ENCODE peak calls at places on chromosomes 11 and 22, in nine cellular contexts. E is Kasumi-1; S is stimulated activated CD8-positive, alpha-beta memory T cell treated with anti-CD3 and anti-CD28 coated beads, Interleukin-15, amount 100 ng/mL, for 24 hours; T is progenitor cell of endocrine pancreas; I is NCI-H1092 treated with DMSO at 0.1 percent for 48 hours; A is NCI-H2107; M is upper lobe of right lung; L is GM10248; R is hippocampal formation. H is an unnamed sample.
A peak's percentile ranks its signal among the peaks of the same experiment; 100 is the strongest.

GRCh38 chr11:125165111-125165663 is 636 bp downstream of the PKNOX2 start:
- DNase-seq in A (no peak), R (no peak), I (peak; percentile 56), T (peak; percentile 32), M (peak; percentile 70), S (no peak), L (peak; percentile 43), E (no peak), H (peak; percentile 62)

GRCh38 chr22:35521358-35522264 is 19.0 kb upstream of the RASD2 start:
- DNase-seq in A (no peak), T (no peak), L (no peak), M (no peak), R (no peak), E (no peak), S (no peak), I (peak; percentile 33), H (no peak)

GRCh38 chr22:20267441-20268288 is 453 bp downstream of the RTN4R start:
- DNase-seq in M (peak; percentile 82), L (no peak), S (no peak), R (no peak), T (peak; percentile 27), A (no peak), E (no peak), I (no peak), H (peak; percentile 55)

GRCh38 chr11:29159552-29160465 is 857.0 kb downstream of the KCNA4 start:
- DNase-seq in E (peak; percentile 65), T (peak; percentile 30), M (no peak), S (no peak), R (no peak), A (peak; percentile 60), I (peak; percentile 4), L (peak; percentile 7), H (peak; percentile 64)

GRCh38 chr22:32985899-32986772 is 72.0 kb downstream of the SYN3 start:
- DNase-seq in T (peak; percentile 61), A (peak; percentile 4), S (no peak), L (peak; percentile 65), I (peak; percentile 72), R (peak; percentile 60), M (no peak), E (peak; percentile 47), H (peak; percentile 74)

GRCh38 chr22:43734370-43735005 is 77.6 kb downstream of the EFCAB6 start:
- DNase-seq in S (no peak), M (no peak), T (no peak), I (no peak), E (no peak), A (no peak), L (no peak), R (no peak), H (no peak)

GRCh38 chr11:118656563-118657165 is 22.8 kb downstream of the TREH start:
- DNase-seq in I (no peak), A (no peak), T (no peak), M (peak; percentile 15), L (no peak), R (no peak), S (no peak), E (no peak), H (no peak)

GRCh38 chr11:80388133-80388532 is 947.3 kb upstream of the TENM4 start:
- DNase-seq in I (no peak), S (no peak), L (no peak), A (no peak), R (no peak), M (no peak), T (no peak), E (no peak), H (no peak)

GRCh38 chr11:104254347-104254746 is 90.4 kb upstream of the PDGFD start:
- DNase-seq in I (no peak), A (no peak), L (peak; percentile 18), E (peak; percentile 71), R (no peak), T (peak; percentile 13), M (peak; percentile 43), S (no peak), H (peak; percentile 1)

GRCh38 chr22:31538815-31539214 is 42.5 kb downstream of the SFI1 start:
- DNase-seq in T (no peak), I (no peak), R (no peak), L (peak; percentile 52), S (no peak), A (no peak), E (no peak), M (no peak), H (no peak)

GRCh38 chr11:45795379-45795778 is 9.6 kb upstream of the SLC35C1 start:
- DNase-seq in E (no peak), M (no peak), L (no peak), I (no peak), A (no peak), T (no peak), R (no peak), S (no peak), H (no peak)

GRCh38 chr22:20395897-20396287 is 1.9 kb downstream of the ZNF74 start:
- DNase-seq in S (no peak), I (no peak), L (no peak), T (no peak), M (no peak), E (peak; percentile 61), A (no peak), R (no peak), H (no peak)

GRCh38 chr22:36934153-36934939 is 20.9 kb downstream of the CSF2RB start:
- DNase-seq in R (no peak), S (no peak), L (no peak), M (no peak), I (no peak), E (no peak), A (no peak), T (no peak), H (no peak)

GRCh38 chr11:131073167-131073566 is 156.9 kb upstream of the SNX19 start:
- DNase-seq in T (no peak), L (no peak), E (no peak), S (no peak), I (no peak), A (no peak), M (no peak), R (no peak), H (no peak)

GRCh38 chr22:35961480-35961902 is 67.1 kb downstream of the RBFOX2 start:
- DNase-seq in E (no peak), R (peak; percentile 13), S (no peak), A (no peak), L (no peak), M (no peak), I (no peak), T (no peak), H (peak; percentile 14)

GRCh38 chr22:30424471-30425326 is 869 bp upstream of the MTFP1 start:
- DNase-seq in M (no peak), L (no peak), A (no peak), T (no peak), R (no peak), E (peak; percentile 40), S (no peak), I (peak; percentile 46), H (peak; percentile 15)

H was measured in thyroid gland.